ENCODE peak calls at places on chromosomes 7 and 10, in six cellular contexts. E is choroid plexus epithelial cell; Z is type B pancreatic cell; X is brain microvascular endothelial cell; B is CD4-positive, alpha-beta T cell; W is B cell. M is an unnamed sample.

GRCh38 chr10:94300042-94300441 is 62.7 kb downstream of the NOC3L start:
- DNase-seq in E (no peak), Z (no peak), X (no peak), B (no peak), W (no peak), M (no peak)

GRCh38 chr10:101011517-101012423 is 12.2 kb downstream of the LZTS2 start:
- DNase-seq in E (no peak), Z (no peak), X (no peak), B (no peak), W (peak; percentile 41), M (peak; percentile 88)

GRCh38 chr7:80957226-80957625 is 38.4 kb upstream of the SEMA3C start:
- DNase-seq in E (no peak), Z (no peak), X (no peak), B (no peak), W (no peak), M (no peak)

GRCh38 chr7:7536396-7537019 is 835 bp upstream of the COL28A1 start:
- DNase-seq in E (no peak), Z (no peak), X (no peak), B (no peak), W (no peak), M (no peak)

GRCh38 chr7:32158076-32158475 is 87.9 kb upstream of the PDE1C start:
- DNase-seq in E (no peak), Z (no peak), X (no peak), B (no peak), W (no peak), M (no peak)

GRCh38 chr7:152989889-152990380 is 230.4 kb downstream of the ACTR3B start:
- DNase-seq in E (peak; percentile 14), Z (no peak), X (no peak), B (no peak), W (no peak), M (no peak)

GRCh38 chr10:125629758-125630376 is 53.1 kb downstream of the TEX36 start:
- DNase-seq in E (peak; percentile 76), Z (no peak), X (peak; percentile 39), B (no peak), W (no peak), M (no peak)

GRCh38 chr7:87128883-87129282 is 23.4 kb upstream of the DMTF1 start:
- DNase-seq in E (no peak), Z (no peak), X (no peak), B (no peak), W (no peak), M (no peak)

GRCh38 chr7:113087278-113087998 is 811 bp upstream of the GPR85 start:
- DNase-seq in E (peak; percentile 96), Z (no peak), X (peak; percentile 87), B (no peak), W (no peak), M (no peak)

GRCh38 chr7:45033261-45033930 is 33.4 kb downstream of the CCM2 start:
- DNase-seq in E (peak; percentile 11), Z (no peak), X (peak; percentile 28), B (no peak), W (no peak), M (no peak)

GRCh38 chr10:78781251-78781913 is 287.4 kb upstream of the ZMIZ1 start:
- DNase-seq in E (no peak), Z (no peak), X (no peak), B (no peak), W (no peak), M (no peak)

GRCh38 chr7:51045319-51046102 is 262.8 kb upstream of the GRB10 start:
- DNase-seq in E (peak; percentile 89), Z (no peak), X (peak; percentile 80), B (no peak), W (no peak), M (no peak)

GRCh38 chr10:98030991-98031431 is 590 bp upstream of the CRTAC1 start:
- DNase-seq in E (no peak), Z (peak; percentile 72), X (no peak), B (no peak), W (peak; percentile 50), M (no peak)

GRCh38 chr10:98028168-98028770 is 2.2 kb downstream of the CRTAC1 start:
- DNase-seq in E (peak; percentile 30), Z (peak; percentile 74), X (no peak), B (peak; percentile 58), W (peak; percentile 66), M (no peak)

GRCh38 chr10:98029149-98030092 is 1.0 kb downstream of the CRTAC1 start:
- DNase-seq in E (no peak), Z (no peak), X (no peak), B (no peak), W (peak; percentile 49), M (no peak)

GRCh38 chr10:98031440-98031839 is 1.0 kb upstream of the CRTAC1 start:
- DNase-seq in E (no peak), Z (no peak), X (no peak), B (no peak), W (no peak), M (no peak)

DNA sequence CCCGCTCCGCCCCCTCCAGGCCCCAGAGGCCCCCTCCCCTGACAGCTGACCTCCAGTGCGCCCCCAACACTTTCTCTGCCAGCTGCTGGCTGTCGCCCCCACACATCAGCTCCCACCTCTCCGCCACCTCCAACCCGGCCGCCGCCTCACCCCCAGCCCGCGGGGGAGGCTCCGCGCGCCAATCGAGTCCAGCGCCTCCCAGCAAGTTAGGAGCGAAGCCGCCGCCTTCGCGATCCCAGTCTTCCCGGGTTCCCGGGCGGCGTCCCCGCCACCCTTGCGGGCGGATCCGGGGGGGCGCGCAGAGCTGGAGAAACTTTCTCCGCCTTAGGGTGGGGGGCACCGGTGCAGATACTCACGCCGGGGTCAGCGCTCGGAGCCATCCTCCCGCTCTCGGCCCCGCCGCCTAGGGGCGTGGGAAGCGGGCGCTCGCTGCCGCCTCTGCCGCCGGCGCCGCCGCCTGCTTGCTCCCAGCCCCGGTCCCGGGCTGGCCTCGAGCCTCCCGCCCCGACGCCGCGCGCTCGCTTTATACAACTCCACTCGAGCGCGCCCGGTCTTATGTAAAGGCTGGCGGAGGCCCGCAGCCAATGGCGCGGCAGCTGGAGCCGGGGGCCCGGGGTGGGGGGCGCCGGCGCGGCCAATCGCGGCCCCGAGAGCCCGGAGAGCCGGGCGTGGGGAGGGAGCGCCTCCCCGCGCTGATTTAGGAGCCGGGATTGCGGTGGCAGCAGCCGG is at the start of gene CRTAC1:
- DNase-seq in E (no peak), Z (peak; percentile 80), X (no peak), B (no peak), W (peak; percentile 48), M (no peak)
- TF ChIP-seq CTCF in E (no peak), Z (peak; percentile 56), X (no peak), B (no peak), W (no peak), M (peak; percentile 15)

DNA sequence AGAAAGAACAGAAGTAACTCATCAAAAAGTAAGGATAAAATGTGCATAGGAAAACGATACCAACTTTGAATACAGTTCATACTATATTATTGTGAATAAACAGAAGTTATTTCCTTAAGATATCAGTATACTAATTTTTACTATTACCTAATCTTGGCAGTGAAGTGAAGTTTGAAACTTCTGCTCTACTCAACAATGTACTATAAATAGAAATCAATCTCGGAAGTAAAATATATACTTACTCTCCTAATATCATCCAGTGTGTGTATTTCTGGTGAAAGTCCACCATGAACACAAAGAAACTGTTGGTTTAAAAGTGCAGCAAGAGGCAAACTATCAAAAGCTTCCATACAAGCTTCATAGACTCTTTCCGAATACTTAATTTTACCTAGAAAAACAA is 24.6 kb downstream of the PPP3CB start:
- DNase-seq in E (no peak), Z (no peak), X (no peak), B (no peak), W (no peak), M (no peak)
- TF ChIP-seq CTCF in E (no peak), Z (no peak), X (no peak), B (no peak), W (no peak), M (no peak)

GRCh38 chr7:142908921-142909870 is 23.7 kb upstream of the TRPV6 start:
- DNase-seq in E (no peak), Z (no peak), X (no peak), B (no peak), W (peak; percentile 48), M (no peak)
- TF ChIP-seq CTCF in E (peak; percentile 13), Z (peak; percentile 27), X (no peak), B (no peak), W (peak; percentile 29), M (no peak)

DNA sequence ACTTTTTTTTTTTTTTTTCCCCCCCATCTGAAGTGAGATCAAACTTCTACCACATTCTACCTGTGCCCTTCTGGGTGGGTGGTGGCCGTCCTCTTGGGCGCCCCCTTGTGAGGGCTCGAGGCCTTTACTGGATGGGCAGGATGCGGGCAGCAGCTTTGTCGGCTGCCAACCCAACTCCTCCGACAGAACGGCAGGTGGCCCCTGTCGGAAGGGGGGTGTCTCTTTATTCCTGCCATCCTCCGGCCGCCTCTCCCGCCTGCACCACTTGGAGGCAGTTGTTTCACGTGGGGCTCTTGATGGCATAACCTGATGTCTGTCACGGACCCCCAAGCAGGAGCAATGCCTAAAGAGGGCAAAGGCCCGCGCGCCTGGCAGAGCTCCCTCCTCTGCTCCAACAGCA is 31.0 kb downstream of the AMZ1 start:
- DNase-seq in E (no peak), Z (no peak), X (no peak), B (peak; percentile 71), W (peak; percentile 86), M (no peak)
- TF ChIP-seq CTCF in E (peak; percentile 51), Z (peak; percentile 70), X (peak; percentile 69), B (peak; percentile 69), W (peak; percentile 78), M (peak; percentile 73)

GRCh38 chr7:36037121-36037662 is 115.9 kb upstream of the EEPD1 start:
- DNase-seq in E (peak; percentile 95), Z (no peak), X (peak; percentile 91), B (no peak), W (no peak), M (no peak)

GRCh38 chr7:36038063-36038721 is 114.9 kb upstream of the EEPD1 start:
- DNase-seq in E (no peak), Z (no peak), X (no peak), B (no peak), W (no peak), M (no peak)

GRCh38 chr7:36039671-36040070 is 113.4 kb upstream of the EEPD1 start:
- DNase-seq in E (no peak), Z (no peak), X (no peak), B (no peak), W (no peak), M (no peak)

GRCh38 chr7:36040679-36041078 is 112.4 kb upstream of the EEPD1 start:
- DNase-seq in E (peak; percentile 66), Z (no peak), X (peak; percentile 63), B (no peak), W (no peak), M (no peak)

GRCh38 chr7:36039243-36039642 is 113.8 kb upstream of the EEPD1 start:
- DNase-seq in E (no peak), Z (no peak), X (no peak), B (no peak), W (no peak), M (no peak)
- TF ChIP-seq CTCF in E (no peak), Z (no peak), X (no peak), B (no peak), W (no peak), M (no peak)

DNA sequence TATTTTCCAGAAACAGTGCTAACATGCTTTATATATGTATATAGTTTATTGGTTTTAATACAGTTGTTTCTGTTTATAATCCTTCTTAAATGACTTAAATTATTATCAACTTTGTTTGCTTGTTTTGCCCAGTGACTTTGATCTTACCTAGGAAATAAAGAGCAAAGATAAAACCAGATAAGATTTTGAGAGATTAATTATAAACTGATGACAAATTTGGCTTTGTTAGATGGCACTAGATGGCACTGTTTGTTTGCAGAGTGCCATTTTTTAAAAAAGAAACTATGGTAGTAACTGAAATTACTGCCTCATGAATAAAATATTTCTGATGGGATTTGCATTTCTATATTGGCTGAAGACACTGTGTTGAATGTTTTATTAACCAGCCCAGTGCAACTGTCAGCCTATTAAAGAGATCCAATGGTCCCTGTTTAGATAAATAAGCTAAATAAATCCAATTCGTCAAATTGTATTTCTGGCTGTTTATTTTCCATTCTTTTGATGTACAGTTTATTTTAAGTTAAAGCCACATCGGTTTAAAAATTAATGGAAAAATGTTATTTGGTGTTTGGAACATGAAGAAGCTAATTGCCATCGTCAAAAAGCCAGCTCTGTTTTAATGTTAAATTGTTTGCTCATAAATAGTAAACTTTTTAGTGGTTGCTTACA is 28.7 kb downstream of the VTI1A start:
- DNase-seq in E (peak; percentile 39), Z (no peak), X (no peak), B (no peak), W (no peak), M (no peak)
- TF ChIP-seq CTCF in E (peak; percentile 51), Z (peak; percentile 63), X (peak; percentile 32), B (no peak), W (peak; percentile 15), M (peak; percentile 85)